ENCODE peak calls at places on chromosomes 11 and 22, in ten cellular contexts. One of them, this sample, is unnamed.

GRCh38 chr11:41954034-41954433 is 494.6 kb upstream of the LRRC4C start:
- DNase-seq in nephron progenitor cell: no peak
- DNase-seq in uterus: no peak
- DNase-seq in HFFc6: peak
- DNase-seq in type B pancreatic cell: no peak
- DNase-seq in adrenal gland: no peak
- DNase-seq in H9: no peak
- DNase-seq in ascending aorta: no peak
- DNase-seq in RWPE1: peak
- DNase-seq in dorsolateral prefrontal cortex: no peak
- DNase-seq in this sample: no peak

GRCh38 chr11:94134651-94135512 is 6.2 kb downstream of the PANX1 start:
- DNase-seq in type B pancreatic cell: no peak
- DNase-seq in ascending aorta: peak
- DNase-seq in HFFc6: peak
- DNase-seq in nephron progenitor cell: no peak
- DNase-seq in H9: no peak
- DNase-seq in adrenal gland: peak
- DNase-seq in RWPE1: peak
- DNase-seq in dorsolateral prefrontal cortex: peak
- DNase-seq in uterus: peak
- DNase-seq in this sample: peak

GRCh38 chr11:6737872-6738466 is 33.8 kb downstream of the OR2AG2 start:
- DNase-seq in nephron progenitor cell: peak
- DNase-seq in ascending aorta: no peak
- DNase-seq in uterus: peak
- DNase-seq in RWPE1: peak
- DNase-seq in H9: peak
- DNase-seq in type B pancreatic cell: no peak
- DNase-seq in adrenal gland: peak
- DNase-seq in dorsolateral prefrontal cortex: no peak
- DNase-seq in HFFc6: peak
- DNase-seq in this sample: no peak

GRCh38 chr11:70504246-70505020 is 106.1 kb downstream of the CTTN start:
- DNase-seq in HFFc6: no peak
- DNase-seq in adrenal gland: no peak
- DNase-seq in uterus: no peak
- DNase-seq in H9: no peak
- DNase-seq in dorsolateral prefrontal cortex: no peak
- DNase-seq in RWPE1: no peak
- DNase-seq in ascending aorta: no peak
- DNase-seq in nephron progenitor cell: no peak
- DNase-seq in type B pancreatic cell: no peak
- DNase-seq in this sample: no peak

GRCh38 chr11:59204736-59205135 is 8.0 kb downstream of the MPEG1 start:
- DNase-seq in type B pancreatic cell: no peak
- DNase-seq in uterus: no peak
- DNase-seq in ascending aorta: no peak
- DNase-seq in H9: no peak
- DNase-seq in dorsolateral prefrontal cortex: no peak
- DNase-seq in HFFc6: peak
- DNase-seq in adrenal gland: no peak
- DNase-seq in nephron progenitor cell: no peak
- DNase-seq in RWPE1: no peak
- DNase-seq in this sample: no peak

GRCh38 chr11:122202951-122203456 is 87.0 kb upstream of the BLID start:
- DNase-seq in adrenal gland: peak
- DNase-seq in ascending aorta: no peak
- DNase-seq in HFFc6: peak
- DNase-seq in RWPE1: peak
- DNase-seq in uterus: peak
- DNase-seq in nephron progenitor cell: peak
- DNase-seq in type B pancreatic cell: peak
- DNase-seq in H9: peak
- DNase-seq in dorsolateral prefrontal cortex: peak
- DNase-seq in this sample: peak

GRCh38 chr22:19892249-19892879 is 37.7 kb upstream of the GNB1L start:
- DNase-seq in nephron progenitor cell: peak
- DNase-seq in ascending aorta: no peak
- DNase-seq in RWPE1: peak
- DNase-seq in HFFc6: no peak
- DNase-seq in uterus: peak
- DNase-seq in H9: no peak
- DNase-seq in adrenal gland: no peak
- DNase-seq in type B pancreatic cell: no peak
- DNase-seq in dorsolateral prefrontal cortex: no peak
- DNase-seq in this sample: no peak

GRCh38 chr22:49404020-49404419 is 423.7 kb downstream of the BRD1 start:
- DNase-seq in RWPE1: no peak
- DNase-seq in H9: peak
- DNase-seq in adrenal gland: no peak
- DNase-seq in ascending aorta: no peak
- DNase-seq in HFFc6: no peak
- DNase-seq in dorsolateral prefrontal cortex: no peak
- DNase-seq in uterus: no peak
- DNase-seq in nephron progenitor cell: no peak
- DNase-seq in type B pancreatic cell: peak
- DNase-seq in this sample: no peak

GRCh38 chr22:44023404-44024287 is 456 bp upstream of the PARVB start:
- DNase-seq in nephron progenitor cell: peak
- DNase-seq in H9: peak
- DNase-seq in adrenal gland: peak
- DNase-seq in uterus: peak
- DNase-seq in RWPE1: no peak
- DNase-seq in HFFc6: no peak
- DNase-seq in type B pancreatic cell: no peak
- DNase-seq in ascending aorta: no peak
- DNase-seq in dorsolateral prefrontal cortex: peak
- DNase-seq in this sample: no peak

GRCh38 chr22:39959640-39960447 is at the start of gene TMA7B:
- DNase-seq in dorsolateral prefrontal cortex: peak
- DNase-seq in ascending aorta: no peak
- DNase-seq in HFFc6: peak
- DNase-seq in type B pancreatic cell: no peak
- DNase-seq in uterus: no peak
- DNase-seq in H9: peak
- DNase-seq in nephron progenitor cell: peak
- DNase-seq in RWPE1: peak
- DNase-seq in adrenal gland: peak
- DNase-seq in this sample: no peak

GRCh38 chr22:35761037-35761436 is 43.4 kb downstream of the APOL5 start:
- DNase-seq in ascending aorta: no peak
- DNase-seq in adrenal gland: no peak
- DNase-seq in type B pancreatic cell: no peak
- DNase-seq in H9: no peak
- DNase-seq in HFFc6: no peak
- DNase-seq in uterus: no peak
- DNase-seq in nephron progenitor cell: no peak
- DNase-seq in RWPE1: no peak
- DNase-seq in dorsolateral prefrontal cortex: no peak
- DNase-seq in this sample: no peak

GRCh38 chr11:73257342-73258103 is 14.6 kb upstream of the P2RY6 start:
- DNase-seq in type B pancreatic cell: peak
- DNase-seq in adrenal gland: peak
- DNase-seq in nephron progenitor cell: peak
- DNase-seq in RWPE1: peak
- DNase-seq in HFFc6: peak
- DNase-seq in dorsolateral prefrontal cortex: no peak
- DNase-seq in ascending aorta: no peak
- DNase-seq in uterus: peak
- DNase-seq in H9: peak
- DNase-seq in this sample: no peak

DNA sequence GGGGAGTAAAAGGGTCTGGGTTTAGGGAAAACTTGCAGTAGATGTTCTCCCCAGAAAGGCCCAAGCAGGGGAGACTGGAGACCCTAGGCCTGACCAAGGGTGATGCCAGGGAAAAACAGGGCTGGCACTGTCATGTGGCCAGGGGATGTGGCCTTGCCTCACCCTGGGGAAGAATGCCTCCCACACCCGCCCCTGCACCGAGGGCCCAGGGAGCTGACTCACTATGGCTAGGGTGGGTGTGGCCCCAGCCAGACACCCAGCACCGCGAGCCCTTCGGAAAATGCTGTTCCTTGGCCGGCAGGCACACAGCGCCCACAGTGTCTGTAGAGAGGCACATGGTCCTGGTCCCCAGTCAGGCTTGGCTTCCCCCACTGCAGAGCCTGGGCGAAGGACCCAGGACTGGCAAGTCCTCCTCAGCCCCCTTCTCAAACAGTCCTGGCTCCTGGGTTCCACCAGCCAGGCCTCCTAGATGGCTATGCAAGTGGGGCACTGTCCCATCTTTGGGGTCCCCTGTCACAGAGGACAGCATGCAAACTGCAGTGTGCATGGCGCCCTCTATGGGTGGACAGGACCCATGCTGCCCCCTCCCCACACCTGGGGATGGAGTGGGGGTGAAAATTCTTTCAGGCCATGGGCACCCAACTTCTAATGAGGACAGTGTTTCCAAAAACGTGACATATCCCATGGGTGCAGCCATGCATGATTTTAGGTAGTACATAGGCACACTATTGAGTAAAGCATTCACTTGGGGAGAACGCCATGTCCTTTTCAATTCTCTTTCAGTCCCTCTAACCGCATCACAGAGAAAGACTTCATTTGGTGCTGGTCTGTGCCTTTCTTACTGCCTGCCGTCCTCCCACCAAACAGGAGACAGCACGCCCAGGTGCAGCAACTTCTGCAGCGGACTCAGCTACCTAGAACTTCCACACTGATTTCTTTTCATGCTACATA is 15.2 kb downstream of the TMPRSS5 start:
- DNase-seq in H9: peak
- DNase-seq in adrenal gland: peak
- DNase-seq in HFFc6: peak
- DNase-seq in nephron progenitor cell: peak
- DNase-seq in uterus: no peak
- DNase-seq in dorsolateral prefrontal cortex: no peak
- DNase-seq in ascending aorta: peak
- DNase-seq in type B pancreatic cell: no peak
- DNase-seq in RWPE1: peak
- DNase-seq in this sample: no peak
- TF ChIP-seq CTCF in H9: peak
- TF ChIP-seq CTCF in adrenal gland: peak
- TF ChIP-seq CTCF in HFFc6: peak
- TF ChIP-seq CTCF in nephron progenitor cell: peak
- TF ChIP-seq CTCF in uterus: no peak
- TF ChIP-seq CTCF in dorsolateral prefrontal cortex: peak
- TF ChIP-seq CTCF in ascending aorta: peak
- TF ChIP-seq CTCF in type B pancreatic cell: peak
- TF ChIP-seq CTCF in RWPE1: peak
- TF ChIP-seq CTCF in this sample: no peak

GRCh38 chr11:104343578-104343977 is 179.6 kb upstream of the PDGFD start:
- DNase-seq in dorsolateral prefrontal cortex: no peak
- DNase-seq in adrenal gland: no peak
- DNase-seq in RWPE1: peak
- DNase-seq in nephron progenitor cell: no peak
- DNase-seq in H9: no peak
- DNase-seq in type B pancreatic cell: no peak
- DNase-seq in HFFc6: no peak
- DNase-seq in uterus: no peak
- DNase-seq in ascending aorta: no peak
- DNase-seq in this sample: no peak
- TF ChIP-seq CTCF in dorsolateral prefrontal cortex: peak
- TF ChIP-seq CTCF in adrenal gland: peak
- TF ChIP-seq CTCF in RWPE1: no peak
- TF ChIP-seq CTCF in nephron progenitor cell: peak
- TF ChIP-seq CTCF in H9: peak
- TF ChIP-seq CTCF in type B pancreatic cell: peak
- TF ChIP-seq CTCF in HFFc6: peak
- TF ChIP-seq CTCF in uterus: no peak
- TF ChIP-seq CTCF in ascending aorta: peak
- TF ChIP-seq CTCF in this sample: no peak

DNA sequence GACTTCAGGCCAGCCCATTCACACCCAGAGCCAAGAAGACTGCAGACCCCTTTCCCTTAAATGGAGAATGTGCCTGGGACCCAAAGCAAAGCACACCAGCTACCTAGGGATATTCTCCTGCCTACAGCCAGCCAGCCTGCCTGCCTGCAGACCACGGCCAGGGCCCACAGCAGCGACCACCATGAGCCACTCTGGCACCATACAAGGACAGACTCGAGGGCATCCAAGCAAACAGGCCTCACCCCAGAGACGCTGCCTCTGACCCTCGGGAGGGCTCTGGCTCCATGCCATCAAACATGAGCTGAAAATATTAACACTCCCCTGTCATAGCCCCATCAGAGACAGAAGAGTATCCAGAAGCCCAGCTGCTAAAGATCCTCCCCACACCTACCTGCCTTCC is 90.5 kb downstream of the RPL27A start:
- DNase-seq in dorsolateral prefrontal cortex: no peak
- DNase-seq in type B pancreatic cell: no peak
- DNase-seq in adrenal gland: no peak
- DNase-seq in ascending aorta: no peak
- DNase-seq in RWPE1: no peak
- DNase-seq in nephron progenitor cell: no peak
- DNase-seq in uterus: peak
- DNase-seq in HFFc6: no peak
- DNase-seq in H9: no peak
- DNase-seq in this sample: no peak
- TF ChIP-seq CTCF in dorsolateral prefrontal cortex: no peak
- TF ChIP-seq CTCF in type B pancreatic cell: no peak
- TF ChIP-seq CTCF in adrenal gland: no peak
- TF ChIP-seq CTCF in ascending aorta: no peak
- TF ChIP-seq CTCF in RWPE1: no peak
- TF ChIP-seq CTCF in nephron progenitor cell: no peak
- TF ChIP-seq CTCF in uterus: no peak
- TF ChIP-seq CTCF in HFFc6: no peak
- TF ChIP-seq CTCF in H9: no peak
- TF ChIP-seq CTCF in this sample: no peak

GRCh38 chr11:43649921-43650320 is 30.6 kb upstream of the HSD17B12 start:
- DNase-seq in adrenal gland: no peak
- DNase-seq in H9: no peak
- DNase-seq in uterus: no peak
- DNase-seq in ascending aorta: no peak
- DNase-seq in HFFc6: no peak
- DNase-seq in RWPE1: no peak
- DNase-seq in dorsolateral prefrontal cortex: no peak
- DNase-seq in type B pancreatic cell: no peak
- DNase-seq in nephron progenitor cell: no peak
- DNase-seq in this sample: no peak

GRCh38 chr11:43644626-43645299 is 35.8 kb upstream of the HSD17B12 start:
- DNase-seq in RWPE1: no peak
- DNase-seq in dorsolateral prefrontal cortex: no peak
- DNase-seq in ascending aorta: no peak
- DNase-seq in uterus: no peak
- DNase-seq in type B pancreatic cell: no peak
- DNase-seq in HFFc6: peak
- DNase-seq in adrenal gland: no peak
- DNase-seq in nephron progenitor cell: no peak
- DNase-seq in H9: no peak
- DNase-seq in this sample: no peak

GRCh38 chr11:43648888-43649287 is 31.6 kb upstream of the HSD17B12 start:
- DNase-seq in RWPE1: no peak
- DNase-seq in HFFc6: no peak
- DNase-seq in uterus: no peak
- DNase-seq in dorsolateral prefrontal cortex: no peak
- DNase-seq in H9: no peak
- DNase-seq in ascending aorta: no peak
- DNase-seq in adrenal gland: no peak
- DNase-seq in type B pancreatic cell: no peak
- DNase-seq in nephron progenitor cell: no peak
- DNase-seq in this sample: no peak

GRCh38 chr11:43646767-43647166 is 33.8 kb upstream of the HSD17B12 start:
- DNase-seq in dorsolateral prefrontal cortex: no peak
- DNase-seq in H9: no peak
- DNase-seq in nephron progenitor cell: no peak
- DNase-seq in uterus: no peak
- DNase-seq in type B pancreatic cell: no peak
- DNase-seq in RWPE1: no peak
- DNase-seq in adrenal gland: no peak
- DNase-seq in HFFc6: no peak
- DNase-seq in ascending aorta: no peak
- DNase-seq in this sample: no peak

GRCh38 chr11:43649501-43649900 is 31.0 kb upstream of the HSD17B12 start:
- DNase-seq in RWPE1: no peak
- DNase-seq in HFFc6: no peak
- DNase-seq in adrenal gland: no peak
- DNase-seq in uterus: no peak
- DNase-seq in ascending aorta: no peak
- DNase-seq in dorsolateral prefrontal cortex: no peak
- DNase-seq in nephron progenitor cell: no peak
- DNase-seq in H9: no peak
- DNase-seq in type B pancreatic cell: no peak
- DNase-seq in this sample: no peak
- TF ChIP-seq CTCF in RWPE1: no peak
- TF ChIP-seq CTCF in HFFc6: no peak
- TF ChIP-seq CTCF in adrenal gland: no peak
- TF ChIP-seq CTCF in uterus: no peak
- TF ChIP-seq CTCF in ascending aorta: no peak
- TF ChIP-seq CTCF in dorsolateral prefrontal cortex: no peak
- TF ChIP-seq CTCF in nephron progenitor cell: no peak
- TF ChIP-seq CTCF in H9: no peak
- TF ChIP-seq CTCF in type B pancreatic cell: no peak
- TF ChIP-seq CTCF in this sample: no peak